ENCODE peak calls at places on chromosomes 5 and 9, in nine cellular contexts. M is GM12865, Z is lower leg skin, L is MCF 10A, R is bronchial epithelial cell, W is PC-3, E is colonic mucosa, T is Calu3, X is mesothelial cell of epicardium. Y is an unnamed sample.

GRCh38 chr9:125521462-125522327 is 185.3 kb downstream of the MAPKAP1 start:
- DNase-seq in Z (no peak), M (peak; percentile 24), T (no peak), X (no peak), L (peak; percentile 65), R (peak; percentile 98), E (no peak), W (peak; percentile 89), Y (no peak)

GRCh38 chr5:133049726-133050048 is 2.1 kb upstream of the HSPA4 start:
- DNase-seq in Z (no peak), M (no peak), L (no peak), X (no peak), T (no peak), R (peak; percentile 42), W (peak; percentile 56), E (no peak), Y (no peak)

GRCh38 chr5:41962491-41962890 is 37.4 kb downstream of the FBXO4 start:
- DNase-seq in X (no peak), Z (no peak), R (no peak), M (no peak), W (no peak), L (no peak), T (no peak), E (no peak), Y (no peak)

GRCh38 chr5:132023258-132024116 is 12.0 kb upstream of the ACSL6 start:
- DNase-seq in X (no peak), M (no peak), E (no peak), Z (no peak), R (no peak), L (no peak), W (no peak), T (no peak), Y (no peak)

GRCh38 chr9:3497406-3497805 is 28.4 kb downstream of the RFX3 start:
- DNase-seq in X (no peak), T (no peak), M (no peak), W (no peak), E (no peak), Z (no peak), R (peak; percentile 85), L (no peak), Y (no peak)

GRCh38 chr5:81486711-81487110 is 92.8 kb upstream of the ACOT12 start:
- DNase-seq in R (no peak), L (peak; percentile 2), E (no peak), Z (no peak), M (no peak), T (no peak), X (no peak), W (no peak), Y (no peak)

GRCh38 chr5:181218795-181219124 is 4.3 kb upstream of the TRIM41 start:
- DNase-seq in E (no peak), W (no peak), M (no peak), Z (no peak), L (no peak), X (no peak), R (no peak), T (no peak), Y (no peak)

GRCh38 chr9:121386442-121387175 is 16.6 kb upstream of the STOM start:
- DNase-seq in M (no peak), T (no peak), X (no peak), R (no peak), W (no peak), Z (no peak), L (no peak), E (no peak), Y (no peak)

GRCh38 chr9:87497604-87498045 is at the start of gene DAPK1:
- DNase-seq in M (peak; percentile 83), Z (peak; percentile 31), E (peak; percentile 68), R (no peak), W (no peak), X (peak; percentile 56), T (peak; percentile 76), L (peak; percentile 12), Y (peak; percentile 80)

GRCh38 chr5:929596-929995 is 36.9 kb downstream of the TRIP13 start:
- DNase-seq in L (no peak), Z (no peak), T (no peak), E (no peak), W (no peak), R (no peak), M (no peak), X (no peak), Y (no peak)

GRCh38 chr5:168013546-168013945 is 277.9 kb upstream of the WWC1 start:
- DNase-seq in E (no peak), W (no peak), M (no peak), X (no peak), L (no peak), Z (no peak), R (no peak), T (no peak), Y (no peak)

GRCh38 chr9:6610073-6610472 is 35.5 kb downstream of the GLDC start:
- DNase-seq in L (no peak), W (no peak), X (no peak), M (no peak), T (no peak), E (no peak), R (no peak), Z (no peak), Y (no peak)

GRCh38 chr5:66329078-66329477 is 185.0 kb downstream of the SREK1 start:
- DNase-seq in X (no peak), E (no peak), L (no peak), T (no peak), W (no peak), M (no peak), R (peak; percentile 72), Z (no peak), Y (no peak)

DNA sequence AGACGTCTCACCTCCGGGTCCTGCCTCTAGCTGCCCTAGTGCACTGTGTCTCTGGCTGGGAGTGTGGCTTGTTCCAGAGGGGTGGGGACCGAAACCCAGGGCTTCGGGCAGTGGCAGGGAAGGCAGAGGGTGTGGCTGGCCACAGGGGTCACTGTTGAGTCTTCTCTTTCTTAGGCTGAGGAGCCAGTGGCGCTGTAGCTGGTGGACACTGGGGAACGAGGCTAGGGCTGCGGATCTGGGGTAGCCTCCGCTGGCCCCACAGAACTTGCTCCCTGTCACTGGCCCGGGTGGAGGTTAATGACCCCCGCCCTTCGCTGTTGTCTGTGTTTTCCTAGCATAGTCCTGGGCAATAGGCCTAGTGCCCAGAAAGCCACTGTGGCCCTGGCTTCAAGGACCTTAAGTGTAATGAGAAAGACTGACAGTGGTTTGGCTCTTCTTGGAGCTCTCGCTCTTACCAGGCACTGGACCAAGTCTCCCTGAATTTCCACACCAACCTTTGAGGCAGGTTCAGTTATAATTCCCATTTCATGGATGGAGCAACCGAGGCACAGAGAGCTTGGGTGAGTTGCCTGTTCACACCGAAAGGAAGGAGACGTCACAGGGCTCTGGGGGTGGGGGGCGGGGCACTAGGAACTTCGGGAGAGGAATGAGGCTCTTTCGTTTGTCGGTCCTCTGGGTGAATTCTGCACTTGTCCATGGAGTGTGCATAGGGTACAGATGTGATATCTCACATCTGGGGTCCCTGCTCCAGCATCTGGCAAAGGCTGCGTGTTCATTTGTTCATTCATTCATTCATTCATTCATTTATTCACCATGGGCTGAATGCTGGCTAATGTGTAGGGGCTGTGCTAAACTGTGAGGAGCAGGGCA is 4.8 kb upstream of the IER5L start:
- DNase-seq in Z (no peak), R (no peak), W (peak; percentile 6), L (peak; percentile 34), E (peak; percentile 71), T (peak; percentile 63), X (no peak), M (peak; percentile 38), Y (peak; percentile 42)
- TF ChIP-seq CTCF in Z (no peak), R (peak; percentile 7), W (peak; percentile 37), L (peak; percentile 16), E (peak; percentile 44), T (peak; percentile 14), X (no peak), M (peak; percentile 32), Y (peak; percentile 32)

DNA sequence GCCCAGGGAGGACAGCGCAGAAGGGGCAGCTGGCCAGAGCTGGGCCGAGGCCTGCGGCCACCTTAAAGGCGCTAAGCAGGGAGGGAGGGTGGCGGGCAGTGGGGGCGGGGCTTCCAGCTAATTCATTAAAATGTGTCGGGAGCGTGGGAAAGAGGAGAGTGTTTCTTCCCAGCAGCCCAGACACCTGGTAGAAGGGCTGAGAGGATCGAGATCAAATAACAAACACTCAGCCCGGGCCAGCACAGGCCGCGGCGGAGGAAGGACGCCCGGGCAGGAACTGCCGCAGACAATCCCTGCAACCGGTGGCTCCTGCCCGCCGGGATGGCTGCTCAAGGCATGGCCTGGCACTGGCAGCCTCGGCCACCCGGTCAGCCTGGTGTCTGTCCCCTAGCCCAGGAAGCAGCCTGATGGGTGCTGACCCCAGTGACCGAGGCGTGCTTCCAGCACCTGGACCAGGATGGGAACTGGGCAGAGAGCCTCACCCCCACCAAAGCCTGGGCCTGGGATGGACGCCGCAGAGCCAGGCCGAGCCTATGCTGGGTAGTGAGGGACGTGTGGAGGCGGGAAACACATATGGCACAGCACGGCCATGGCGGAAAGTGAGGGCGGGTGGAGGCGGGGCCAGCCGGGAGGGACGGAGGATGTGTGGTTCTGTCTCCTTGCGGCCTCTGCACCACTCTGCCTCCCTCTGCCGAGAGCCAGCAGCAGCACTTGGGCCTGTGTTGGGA is 3.2 kb upstream of the NRARP start:
- DNase-seq in M (peak; percentile 49), W (no peak), E (peak; percentile 88), T (no peak), L (no peak), R (peak; percentile 55), Z (no peak), X (no peak), Y (peak; percentile 94)
- TF ChIP-seq CTCF in M (no peak), W (no peak), E (no peak), T (no peak), L (no peak), R (peak; percentile 47), Z (no peak), X (no peak), Y (no peak)

GRCh38 chr5:54741711-54742110 is 224.2 kb downstream of the SNX18 start:
- DNase-seq in M (no peak), X (no peak), T (no peak), R (no peak), W (no peak), E (no peak), L (no peak), Z (no peak), Y (no peak)

GRCh38 chr5:54740141-54740540 is 222.6 kb downstream of the SNX18 start:
- DNase-seq in T (no peak), X (no peak), L (no peak), M (no peak), E (no peak), Z (no peak), W (no peak), R (no peak), Y (no peak)

GRCh38 chr5:54743581-54743980 is 226.0 kb downstream of the SNX18 start:
- DNase-seq in E (no peak), L (no peak), R (no peak), T (no peak), Z (no peak), X (no peak), W (no peak), M (no peak), Y (no peak)

GRCh38 chr5:54743997-54744788 is 226.6 kb downstream of the SNX18 start:
- DNase-seq in Z (peak; percentile 44), M (peak; percentile 86), X (no peak), W (peak; percentile 81), T (peak; percentile 32), E (peak; percentile 30), R (peak; percentile 93), L (peak; percentile 78), Y (no peak)

GRCh38 chr5:54742417-54742889 is 224.9 kb downstream of the SNX18 start:
- DNase-seq in M (no peak), T (peak; percentile 63), W (peak; percentile 79), X (no peak), Z (no peak), L (peak; percentile 67), E (peak; percentile 44), R (peak; percentile 91), Y (peak; percentile 21)
- TF ChIP-seq CTCF in M (no peak), T (peak; percentile 25), W (peak; percentile 31), X (no peak), Z (no peak), L (no peak), E (no peak), R (peak; percentile 35), Y (no peak)

GRCh38 chr5:39106332-39106731 is 32.1 kb upstream of the RICTOR start:
- DNase-seq in L (peak; percentile 31), E (no peak), R (peak; percentile 18), X (no peak), Z (no peak), T (no peak), W (peak; percentile 55), M (no peak), Y (no peak)
- TF ChIP-seq CTCF in L (peak; percentile 24), E (no peak), R (no peak), X (peak; percentile 52), Z (no peak), T (no peak), W (peak; percentile 77), M (no peak), Y (no peak)